ENCODE peak calls at places on chromosome 14, in four cellular contexts. One of them, this sample, is unnamed.

GRCh38 chr14:81589381-81590065 is 55.9 kb upstream of the SEL1L start:
- DNase-seq in gastrocnemius medialis: no peak
- DNase-seq in thyroid gland: no peak
- DNase-seq in Peyer's patch: no peak
- DNase-seq in this sample: no peak

GRCh38 chr14:93824518-93825234 is 36.4 kb upstream of the PRIMA1 start:
- DNase-seq in Peyer's patch: peak
- DNase-seq in gastrocnemius medialis: no peak
- DNase-seq in thyroid gland: no peak
- DNase-seq in this sample: no peak

GRCh38 chr14:88562831-88563686 is at the start of gene ZC3H14:
- DNase-seq in Peyer's patch: peak
- DNase-seq in gastrocnemius medialis: peak
- DNase-seq in thyroid gland: peak
- DNase-seq in this sample: peak

GRCh38 chr14:59251811-59252771 is 63.6 kb downstream of the DAAM1 start:
- DNase-seq in gastrocnemius medialis: no peak
- DNase-seq in thyroid gland: no peak
- DNase-seq in Peyer's patch: no peak
- DNase-seq in this sample: no peak

GRCh38 chr14:85296466-85297210 is 233.3 kb upstream of the FLRT2 start:
- DNase-seq in gastrocnemius medialis: no peak
- DNase-seq in thyroid gland: no peak
- DNase-seq in Peyer's patch: no peak
- DNase-seq in this sample: no peak

GRCh38 chr14:102139248-102140026 is at the start of gene WDR20:
- DNase-seq in gastrocnemius medialis: peak
- DNase-seq in Peyer's patch: peak
- DNase-seq in thyroid gland: peak
- DNase-seq in this sample: peak

GRCh38 chr14:100067971-100068959 is 3.0 kb downstream of the EVL start:
- DNase-seq in thyroid gland: peak
- DNase-seq in gastrocnemius medialis: no peak
- DNase-seq in Peyer's patch: peak
- DNase-seq in this sample: peak

GRCh38 chr14:50647282-50647681 is 20.8 kb downstream of the SAV1 start:
- DNase-seq in gastrocnemius medialis: no peak
- DNase-seq in thyroid gland: peak
- DNase-seq in Peyer's patch: peak
- DNase-seq in this sample: no peak

GRCh38 chr14:102222751-102223150 is 82.2 kb downstream of the MOK start:
- DNase-seq in gastrocnemius medialis: no peak
- DNase-seq in Peyer's patch: no peak
- DNase-seq in thyroid gland: no peak
- DNase-seq in this sample: no peak

GRCh38 chr14:92259613-92260357 is 63.2 kb upstream of the SLC24A4 start:
- DNase-seq in thyroid gland: no peak
- DNase-seq in Peyer's patch: no peak
- DNase-seq in gastrocnemius medialis: no peak
- DNase-seq in this sample: no peak

GRCh38 chr14:43789458-43789857 is 717.6 kb downstream of the FSCB start:
- DNase-seq in Peyer's patch: no peak
- DNase-seq in gastrocnemius medialis: no peak
- DNase-seq in thyroid gland: no peak
- DNase-seq in this sample: no peak

GRCh38 chr14:104352493-104353220 is 214.3 kb downstream of the KIF26A start:
- DNase-seq in thyroid gland: no peak
- DNase-seq in Peyer's patch: no peak
- DNase-seq in gastrocnemius medialis: peak
- DNase-seq in this sample: no peak

GRCh38 chr14:55373784-55374725 is 37.6 kb downstream of the ATG14 start:
- DNase-seq in Peyer's patch: no peak
- DNase-seq in gastrocnemius medialis: no peak
- DNase-seq in thyroid gland: no peak
- DNase-seq in this sample: no peak

GRCh38 chr14:38693423-38693822 is 409.6 kb downstream of the SEC23A start:
- DNase-seq in gastrocnemius medialis: no peak
- DNase-seq in Peyer's patch: no peak
- DNase-seq in thyroid gland: no peak
- DNase-seq in this sample: no peak

GRCh38 chr14:94850332-94851211 is 80.7 kb upstream of the GSC start:
- DNase-seq in Peyer's patch: no peak
- DNase-seq in thyroid gland: peak
- DNase-seq in gastrocnemius medialis: no peak
- DNase-seq in this sample: peak

GRCh38 chr14:100417466-100417865 is 94.3 kb downstream of the SLC25A47 start:
- DNase-seq in Peyer's patch: peak
- DNase-seq in gastrocnemius medialis: peak
- DNase-seq in thyroid gland: no peak
- DNase-seq in this sample: peak

GRCh38 chr14:93185333-93185688 is 194 bp downstream of the LYSET start:
- DNase-seq in Peyer's patch: no peak
- DNase-seq in gastrocnemius medialis: no peak
- DNase-seq in thyroid gland: no peak
- DNase-seq in this sample: no peak

GRCh38 chr14:33692762-33693161 is 258.1 kb downstream of the EGLN3 start:
- DNase-seq in thyroid gland: no peak
- DNase-seq in gastrocnemius medialis: no peak
- DNase-seq in Peyer's patch: no peak
- DNase-seq in this sample: no peak

GRCh38 chr14:52951730-52952481 is 1.1 kb upstream of the FERMT2 start:
- DNase-seq in Peyer's patch: no peak
- DNase-seq in thyroid gland: peak
- DNase-seq in gastrocnemius medialis: peak
- DNase-seq in this sample: peak

GRCh38 chr14:102020058-102020971 is 55.9 kb downstream of the DYNC1H1 start:
- DNase-seq in Peyer's patch: no peak
- DNase-seq in gastrocnemius medialis: no peak
- DNase-seq in thyroid gland: no peak
- DNase-seq in this sample: no peak

GRCh38 chr14:29925106-29925722 is 2.4 kb downstream of the PRKD1 start:
- DNase-seq in gastrocnemius medialis: no peak
- DNase-seq in Peyer's patch: no peak
- DNase-seq in thyroid gland: no peak
- DNase-seq in this sample: no peak

GRCh38 chr14:83765200-83765599 is 1764.7 kb upstream of the FLRT2 start:
- DNase-seq in gastrocnemius medialis: no peak
- DNase-seq in thyroid gland: no peak
- DNase-seq in Peyer's patch: no peak
- DNase-seq in this sample: no peak

GRCh38 chr14:100896369-100897060 is 7.0 kb downstream of the RTL1 start:
- DNase-seq in thyroid gland: no peak
- DNase-seq in Peyer's patch: peak
- DNase-seq in gastrocnemius medialis: no peak
- DNase-seq in this sample: no peak

GRCh38 chr14:58690801-58691516 is 53.2 kb downstream of the DACT1 start:
- DNase-seq in gastrocnemius medialis: no peak
- DNase-seq in thyroid gland: peak
- DNase-seq in Peyer's patch: peak
- DNase-seq in this sample: no peak

GRCh38 chr14:103334644-103335603 is 887 bp downstream of the EIF5 start:
- DNase-seq in gastrocnemius medialis: peak
- DNase-seq in thyroid gland: peak
- DNase-seq in Peyer's patch: peak
- DNase-seq in this sample: peak

GRCh38 chr14:104499784-104500496 is 79.6 kb upstream of the C14orf180 start:
- DNase-seq in thyroid gland: no peak
- DNase-seq in Peyer's patch: peak
- DNase-seq in gastrocnemius medialis: no peak
- DNase-seq in this sample: no peak

GRCh38 chr14:101223561-101224162 is 320.1 kb upstream of the RTL1 start:
- DNase-seq in gastrocnemius medialis: no peak
- DNase-seq in thyroid gland: no peak
- DNase-seq in Peyer's patch: no peak
- DNase-seq in this sample: peak

GRCh38 chr14:59239030-59239429 is 50.6 kb downstream of the DAAM1 start:
- DNase-seq in thyroid gland: no peak
- DNase-seq in Peyer's patch: no peak
- DNase-seq in gastrocnemius medialis: no peak
- DNase-seq in this sample: no peak

GRCh38 chr14:34615507-34615906 is 14.4 kb downstream of the SNX6 start:
- DNase-seq in Peyer's patch: no peak
- DNase-seq in thyroid gland: no peak
- DNase-seq in gastrocnemius medialis: no peak
- DNase-seq in this sample: no peak

GRCh38 chr14:68139466-68140110 is 320.0 kb downstream of the RAD51B start:
- DNase-seq in thyroid gland: no peak
- DNase-seq in Peyer's patch: no peak
- DNase-seq in gastrocnemius medialis: no peak
- DNase-seq in this sample: no peak

GRCh38 chr14:100129161-100129589 is 30.3 kb downstream of the DEGS2 start:
- DNase-seq in thyroid gland: no peak
- DNase-seq in gastrocnemius medialis: peak
- DNase-seq in Peyer's patch: no peak
- DNase-seq in this sample: no peak

GRCh38 chr14:80213602-80214001 is 2.3 kb upstream of the DIO2 start:
- DNase-seq in Peyer's patch: peak
- DNase-seq in gastrocnemius medialis: peak
- DNase-seq in thyroid gland: peak
- DNase-seq in this sample: no peak

GRCh38 chr14:105184461-105184860 is 3.3 kb upstream of the NUDT14 start:
- DNase-seq in thyroid gland: no peak
- DNase-seq in gastrocnemius medialis: no peak
- DNase-seq in Peyer's patch: no peak
- DNase-seq in this sample: no peak

GRCh38 chr14:104319489-104320241 is 181.3 kb downstream of the KIF26A start:
- DNase-seq in Peyer's patch: peak
- DNase-seq in thyroid gland: no peak
- DNase-seq in gastrocnemius medialis: no peak
- DNase-seq in this sample: no peak

GRCh38 chr14:69887740-69888657 is 8.8 kb downstream of the SMOC1 start:
- DNase-seq in thyroid gland: no peak
- DNase-seq in gastrocnemius medialis: no peak
- DNase-seq in Peyer's patch: no peak
- DNase-seq in this sample: no peak
- TF ChIP-seq POLR2A in thyroid gland: no peak
- TF ChIP-seq POLR2A in gastrocnemius medialis: no peak
- TF ChIP-seq POLR2A in Peyer's patch: no peak
- TF ChIP-seq POLR2A in this sample: no peak

DNA sequence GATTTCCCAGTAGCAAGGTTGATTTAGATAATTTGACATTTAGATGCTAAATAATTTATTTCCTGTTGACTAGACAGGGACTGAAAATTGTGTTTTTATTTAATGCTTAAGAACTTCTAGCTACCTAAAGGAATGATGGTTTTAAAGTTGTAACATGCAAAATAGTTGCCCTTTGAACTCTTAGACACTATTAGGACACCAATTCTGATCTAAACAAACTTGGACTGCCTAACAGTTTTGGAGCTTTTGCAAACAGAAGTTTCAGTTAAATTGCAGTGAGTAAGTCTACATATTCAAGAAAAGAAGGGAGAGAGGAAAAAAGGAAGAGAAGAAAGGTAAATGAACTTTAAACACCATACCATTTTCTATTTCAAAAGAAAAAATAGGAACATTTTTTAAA is 189.3 kb upstream of the GARIN2 start:
- DNase-seq in Peyer's patch: no peak
- DNase-seq in thyroid gland: no peak
- DNase-seq in gastrocnemius medialis: no peak
- DNase-seq in this sample: no peak
- TF ChIP-seq CTCF in Peyer's patch: no peak
- TF ChIP-seq CTCF in thyroid gland: no peak
- TF ChIP-seq CTCF in gastrocnemius medialis: no peak
- TF ChIP-seq CTCF in this sample: no peak

DNA sequence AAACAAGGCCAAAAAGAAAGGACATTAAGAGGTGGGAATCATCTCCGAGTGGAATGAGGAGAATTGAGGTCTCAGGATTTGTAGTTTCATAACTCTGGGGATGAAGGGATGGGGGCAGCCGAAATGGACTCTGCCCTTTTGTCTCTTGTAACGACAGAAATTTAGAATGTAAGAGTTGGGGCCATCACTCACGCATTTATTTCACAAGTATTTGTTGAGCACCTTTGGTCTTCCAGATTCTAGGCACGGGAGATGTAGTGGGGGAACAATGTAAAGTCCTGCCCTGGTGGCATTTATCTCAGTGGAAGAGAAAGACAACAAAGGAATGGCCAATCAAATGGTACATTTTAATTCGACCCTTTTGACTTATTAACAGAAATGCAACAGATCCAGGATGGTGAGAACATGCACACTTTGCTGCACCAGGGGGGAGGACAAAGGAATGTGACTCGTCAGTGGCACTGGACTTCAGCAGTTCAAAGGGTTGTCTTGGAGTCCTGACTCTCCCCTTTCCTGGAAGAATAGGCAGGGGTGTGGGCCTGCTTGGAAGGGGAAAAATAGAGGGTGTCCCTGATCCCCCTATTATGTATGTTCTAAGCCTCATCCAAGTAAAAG is 102.0 kb downstream of the TMEM30B start:
- DNase-seq in thyroid gland: no peak
- DNase-seq in gastrocnemius medialis: no peak
- DNase-seq in Peyer's patch: no peak
- DNase-seq in this sample: no peak
- TF ChIP-seq POLR2A in thyroid gland: no peak
- TF ChIP-seq POLR2A in gastrocnemius medialis: no peak
- TF ChIP-seq POLR2A in Peyer's patch: no peak
- TF ChIP-seq POLR2A in this sample: no peak

DNA sequence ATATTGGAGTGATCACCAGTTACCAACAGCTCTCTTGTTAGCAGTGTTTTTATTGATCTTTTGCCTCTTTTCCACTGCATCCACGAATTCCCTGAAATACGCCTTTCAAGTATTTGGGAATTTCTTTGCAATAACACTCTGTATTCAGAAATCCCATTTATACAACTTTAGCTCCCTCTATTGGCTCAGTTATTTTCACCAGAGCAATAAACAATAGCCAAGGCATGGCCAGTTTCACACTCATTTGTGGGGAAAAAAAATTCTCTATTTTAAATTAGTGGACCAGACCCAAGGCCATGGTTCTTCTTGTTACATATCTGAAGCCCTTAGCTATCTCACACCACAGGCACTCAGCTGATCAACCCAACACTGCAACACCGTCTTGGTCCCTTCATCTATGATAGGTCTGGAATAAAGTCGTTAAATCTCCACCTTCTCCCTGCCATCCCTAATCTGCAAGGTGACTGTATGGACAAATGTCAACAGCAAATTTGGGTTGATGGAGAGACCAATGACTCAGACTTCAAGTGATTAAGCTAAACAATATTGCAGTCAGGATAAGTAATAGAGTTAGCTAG is 92.4 kb upstream of the TMEM260 start:
- DNase-seq in gastrocnemius medialis: no peak
- DNase-seq in Peyer's patch: no peak
- DNase-seq in thyroid gland: no peak
- DNase-seq in this sample: no peak
- TF ChIP-seq CTCF in gastrocnemius medialis: no peak
- TF ChIP-seq CTCF in Peyer's patch: peak
- TF ChIP-seq CTCF in thyroid gland: no peak
- TF ChIP-seq CTCF in this sample: no peak